ENCODE peak calls at places on chromosomes 12 and 14, in seven cellular contexts. L is naive thymus-derived CD8-positive, alpha-beta T cell; B is GM04504; N is GM23338; A is activated CD8-positive, alpha-beta memory T cell treated with anti-CD3 and anti-CD28 coated beads for 24 hours; S is SW 1271; D is HS-27A. T is an unnamed sample.

GRCh38 chr14:95774265-95775160 is 60.6 kb upstream of the TCL1A start:
- DNase-seq in N (peak; percentile 86), D (peak; percentile 22), S (no peak), L (peak; percentile 47), B (peak; percentile 12), A (peak; percentile 77), T (no peak)

GRCh38 chr14:64550539-64551333 is 975 bp downstream of the PPP1R36 start:
- DNase-seq in B (no peak), L (no peak), S (no peak), N (no peak), A (no peak), D (no peak), T (no peak)

GRCh38 chr12:69972136-69972535 is 147.1 kb downstream of the MYRFL start:
- DNase-seq in B (no peak), N (no peak), S (no peak), L (no peak), D (no peak), A (no peak), T (no peak)

GRCh38 chr14:77495354-77495753 is 3.3 kb downstream of the ISM2 start:
- DNase-seq in A (no peak), D (no peak), S (no peak), N (no peak), L (no peak), B (no peak), T (no peak)

GRCh38 chr12:51393676-51394545 is 2.7 kb upstream of the GALNT6 start:
- DNase-seq in L (peak; percentile 28), B (peak; percentile 92), A (peak; percentile 73), S (peak; percentile 92), N (no peak), D (no peak), T (peak; percentile 91)

GRCh38 chr14:36582011-36582873 is at the start of gene NKX2-8:
- DNase-seq in N (peak; percentile 70), D (no peak), S (peak; percentile 14), L (no peak), A (no peak), B (no peak), T (no peak)

GRCh38 chr12:93751864-93752610 is 74.9 kb downstream of the CRADD start:
- DNase-seq in L (no peak), A (no peak), D (no peak), S (no peak), B (no peak), N (no peak), T (no peak)

GRCh38 chr12:21971344-21971743 is 30.1 kb upstream of the ABCC9 start:
- DNase-seq in D (no peak), S (no peak), B (no peak), L (no peak), A (no peak), N (peak; percentile 64), T (no peak)

GRCh38 chr12:109581856-109582255 is 8.3 kb downstream of the MVK start:
- DNase-seq in N (no peak), S (no peak), A (no peak), B (peak; percentile 17), D (no peak), L (no peak), T (no peak)

GRCh38 chr12:110754101-110754793 is 11.6 kb upstream of the PPP1CC start:
- DNase-seq in D (no peak), L (no peak), B (no peak), S (no peak), N (no peak), A (no peak), T (no peak)

GRCh38 chr14:65472189-65472588 is 59.7 kb downstream of the FUT8 start:
- DNase-seq in B (no peak), A (no peak), D (no peak), N (peak; percentile 75), S (no peak), L (no peak), T (no peak)

GRCh38 chr14:65255029-65255545 is 152.8 kb upstream of the MAX start:
- DNase-seq in L (no peak), N (no peak), S (peak; percentile 42), B (no peak), D (no peak), A (no peak), T (no peak)

GRCh38 chr12:65121049-65121955 is at the start of gene WIF1:
- DNase-seq in B (no peak), A (peak; percentile 66), N (peak; percentile 92), S (no peak), L (peak; percentile 30), D (no peak), T (no peak)

GRCh38 chr12:46126050-46126727 is 135.8 kb upstream of the SCAF11 start:
- DNase-seq in A (no peak), B (no peak), L (no peak), N (no peak), S (no peak), D (no peak), T (no peak)

GRCh38 chr14:69979882-69980281 is 100.7 kb downstream of the SMOC1 start:
- DNase-seq in L (no peak), B (no peak), N (no peak), S (no peak), A (no peak), D (no peak), T (no peak)

GRCh38 chr12:67370979-67371378 is 101.8 kb downstream of the CAND1 start:
- DNase-seq in B (no peak), A (no peak), D (no peak), N (no peak), S (no peak), L (no peak), T (no peak)

GRCh38 chr12:128752386-128752785 is 71.4 kb downstream of the SLC15A4 start:
- DNase-seq in B (no peak), N (no peak), A (no peak), L (no peak), S (no peak), D (no peak), T (no peak)

GRCh38 chr12:49623142-49623899 is at the start of gene PRPF40B:
- DNase-seq in L (peak; percentile 91), D (no peak), B (peak; percentile 58), N (peak; percentile 90), S (peak; percentile 58), A (peak; percentile 92), T (no peak)

GRCh38 chr14:59131926-59132763 is 56.3 kb upstream of the DAAM1 start:
- DNase-seq in D (no peak), A (no peak), N (no peak), L (no peak), B (no peak), S (no peak), T (no peak)

GRCh38 chr14:106564058-106564643 is 1037.8 kb downstream of the TMEM121 start:
- DNase-seq in A (peak; percentile 85), N (peak; percentile 21), S (no peak), L (peak; percentile 65), D (no peak), B (no peak), T (no peak)

GRCh38 chr12:2856051-2856450 is 788 bp downstream of the TEX52 start:
- DNase-seq in D (no peak), S (no peak), B (no peak), L (no peak), A (no peak), N (peak; percentile 22), T (no peak)

GRCh38 chr12:3088251-3088650 is 11.1 kb downstream of the TSPAN9 start:
- DNase-seq in S (no peak), L (no peak), B (no peak), N (no peak), D (no peak), A (no peak), T (no peak)

GRCh38 chr12:109988903-109989302 is 7.3 kb downstream of the GIT2 start:
- DNase-seq in A (peak; percentile 17), D (no peak), B (no peak), L (no peak), S (no peak), N (no peak), T (peak; percentile 51)

GRCh38 chr12:2924019-2924418 is 33.3 kb downstream of the TULP3 start:
- DNase-seq in S (no peak), N (no peak), L (no peak), B (no peak), D (no peak), A (no peak), T (no peak)

GRCh38 chr12:52232916-52233461 is at the start of gene KRT7:
- DNase-seq in D (no peak), L (no peak), A (no peak), B (no peak), S (no peak), N (peak; percentile 58), T (no peak)

GRCh38 chr14:73269729-73270651 is 32.7 kb downstream of the PAPLN start:
- DNase-seq in S (no peak), N (peak; percentile 78), D (no peak), A (peak; percentile 62), B (no peak), L (no peak), T (no peak)

GRCh38 chr14:89332031-89332430 is 85.0 kb downstream of the FOXN3 start:
- DNase-seq in A (no peak), D (no peak), S (no peak), L (no peak), B (no peak), N (no peak), T (no peak)

GRCh38 chr14:72607386-72608125 is 286.3 kb downstream of the DPF3 start:
- DNase-seq in S (no peak), A (peak; percentile 46), L (no peak), D (peak; percentile 42), N (no peak), B (no peak), T (no peak)

GRCh38 chr14:76953196-76953945 is 75.1 kb downstream of the IRF2BPL start:
- DNase-seq in B (peak; percentile 66), S (peak; percentile 55), D (no peak), A (no peak), N (peak; percentile 43), L (peak; percentile 64), T (no peak)

GRCh38 chr12:24960222-24960855 is 11.4 kb upstream of the BCAT1 start:
- DNase-seq in N (peak; percentile 84), S (no peak), B (no peak), L (no peak), D (no peak), A (peak; percentile 75), T (peak; percentile 39)

GRCh38 chr14:98512501-98513251 is 759.3 kb downstream of the BCL11B start:
- DNase-seq in B (no peak), A (no peak), L (no peak), S (no peak), N (no peak), D (no peak), T (no peak)

GRCh38 chr12:45615268-45615667 is 114.2 kb upstream of the ARID2 start:
- DNase-seq in A (no peak), B (peak; percentile 32), L (no peak), S (no peak), N (no peak), D (peak; percentile 40), T (no peak)